ENCODE peak calls at places on chromosomes 13 and 19, in four cellular contexts. One of them, this sample, is unnamed.

GRCh38 chr19:49133621-49134454 is 14.5 kb downstream of the PPFIA3 start:
- DNase-seq in neural crest cell: no peak
- DNase-seq in CD8-positive, alpha-beta memory T cell: peak
- DNase-seq in GM23248: peak
- DNase-seq in this sample: no peak

GRCh38 chr13:35471466-35472307 is 4.8 kb downstream of the MAB21L1 start:
- DNase-seq in neural crest cell: peak
- DNase-seq in CD8-positive, alpha-beta memory T cell: no peak
- DNase-seq in GM23248: peak
- DNase-seq in this sample: no peak

GRCh38 chr13:24627090-24627714 is 53.0 kb upstream of the ATP12A start:
- DNase-seq in neural crest cell: peak
- DNase-seq in CD8-positive, alpha-beta memory T cell: no peak
- DNase-seq in GM23248: peak
- DNase-seq in this sample: no peak

GRCh38 chr13:44329909-44330545 is 43.6 kb upstream of the SERP2 start:
- DNase-seq in neural crest cell: no peak
- DNase-seq in CD8-positive, alpha-beta memory T cell: no peak
- DNase-seq in GM23248: no peak
- DNase-seq in this sample: no peak

GRCh38 chr13:42363941-42364612 is 92.1 kb downstream of the AKAP11 start:
- DNase-seq in neural crest cell: no peak
- DNase-seq in CD8-positive, alpha-beta memory T cell: no peak
- DNase-seq in GM23248: peak
- DNase-seq in this sample: no peak

GRCh38 chr13:33547035-33547434 is 261.5 kb upstream of the STARD13 start:
- DNase-seq in neural crest cell: no peak
- DNase-seq in CD8-positive, alpha-beta memory T cell: no peak
- DNase-seq in GM23248: no peak
- DNase-seq in this sample: peak

GRCh38 chr19:50223439-50223716 is 20.0 kb downstream of the MYH14 start:
- DNase-seq in neural crest cell: no peak
- DNase-seq in CD8-positive, alpha-beta memory T cell: no peak
- DNase-seq in GM23248: no peak
- DNase-seq in this sample: no peak

GRCh38 chr19:33207903-33208302 is 13.8 kb downstream of the LRP3 start:
- DNase-seq in neural crest cell: no peak
- DNase-seq in CD8-positive, alpha-beta memory T cell: no peak
- DNase-seq in GM23248: no peak
- DNase-seq in this sample: no peak

GRCh38 chr13:96734499-96734898 is 259.8 kb downstream of the OXGR1 start:
- DNase-seq in neural crest cell: no peak
- DNase-seq in CD8-positive, alpha-beta memory T cell: no peak
- DNase-seq in GM23248: no peak
- DNase-seq in this sample: no peak

GRCh38 chr13:95898256-95898655 is 154.9 kb downstream of the UGGT2 start:
- DNase-seq in neural crest cell: no peak
- DNase-seq in CD8-positive, alpha-beta memory T cell: no peak
- DNase-seq in GM23248: no peak
- DNase-seq in this sample: no peak

GRCh38 chr19:27776524-27776923 is 1436.4 kb downstream of the UQCRFS1 start:
- DNase-seq in neural crest cell: no peak
- DNase-seq in CD8-positive, alpha-beta memory T cell: no peak
- DNase-seq in GM23248: no peak
- DNase-seq in this sample: no peak

GRCh38 chr19:752652-753517 is 2.0 kb downstream of the MISP start:
- DNase-seq in neural crest cell: no peak
- DNase-seq in CD8-positive, alpha-beta memory T cell: no peak
- DNase-seq in GM23248: peak
- DNase-seq in this sample: peak

GRCh38 chr19:30784850-30785459 is 412.8 kb downstream of the ZNF536 start:
- DNase-seq in neural crest cell: peak
- DNase-seq in CD8-positive, alpha-beta memory T cell: peak
- DNase-seq in GM23248: peak
- DNase-seq in this sample: no peak

GRCh38 chr19:18718846-18719458 is 35.5 kb downstream of the CRTC1 start:
- DNase-seq in neural crest cell: no peak
- DNase-seq in CD8-positive, alpha-beta memory T cell: no peak
- DNase-seq in GM23248: no peak
- DNase-seq in this sample: no peak

This sample was measured in NCI-H2081.